ENCODE peak calls at places on chromosomes 11 and 22, in four cellular contexts. D is endothelial cell, C is HT-29, G is progenitor cell of endocrine pancreas. N is an unnamed sample.

GRCh38 chr11:124172076-124172475 is 11.1 kb upstream of the OR10D3 start:
- DNase-seq in D (no peak), C (no peak), G (no peak), N (no peak)

GRCh38 chr11:94623120-94623735 is 56.1 kb downstream of the PIWIL4 start:
- DNase-seq in D (peak), C (peak), G (peak), N (peak)

GRCh38 chr11:133834399-133835257 is 10.7 kb downstream of the SPATA19 start:
- DNase-seq in D (no peak), C (no peak), G (no peak), N (no peak)

GRCh38 chr11:10405858-10406592 is 49.0 kb upstream of the AMPD3 start:
- DNase-seq in D (peak), C (peak), G (peak), N (peak)

GRCh38 chr11:93123351-93123898 is 74.4 kb downstream of the SLC36A4 start:
- DNase-seq in D (no peak), C (no peak), G (no peak), N (no peak)

GRCh38 chr11:1749020-1749758 is 1.2 kb downstream of the IFITM10 start:
- DNase-seq in D (no peak), C (no peak), G (no peak), N (no peak)

GRCh38 chr22:36369004-36369921 is 18.5 kb downstream of the MYH9 start:
- DNase-seq in D (no peak), C (no peak), G (no peak), N (no peak)

GRCh38 chr22:41725510-41726110 is 26.3 kb downstream of the MEI1 start:
- DNase-seq in D (no peak), C (no peak), G (no peak), N (no peak)

GRCh38 chr22:20654343-20655208 is 119.3 kb upstream of the SERPIND1 start:
- DNase-seq in D (no peak), C (no peak), G (no peak), N (no peak)

GRCh38 chr22:48778308-48779195 is 1049.1 kb downstream of the BRD1 start:
- DNase-seq in D (no peak), C (no peak), G (no peak), N (no peak)

GRCh38 chr11:57477507-57478189 is 17.3 kb downstream of the RTN4RL2 start:
- DNase-seq in D (no peak), C (peak), G (no peak), N (no peak)